ENCODE peak calls at places on chromosomes 7 and 10, in five cellular contexts. K is activated CD4-positive, alpha-beta T cell treated with anti-CD3 and anti-CD28 coated beads, Interleukin-2, amount 50 U/mL, for 48 hours; T is iPS-NIHi11; S is GF-D8; H is NCI-H69. W is an unnamed sample.

GRCh38 chr7:85226401-85227085 is 39.7 kb upstream of the SEMA3D start:
- DNase-seq in T (no peak), H (no peak), S (no peak), K (no peak), W (no peak)

GRCh38 chr10:110811791-110812581 is 59.7 kb upstream of the PDCD4 start:
- DNase-seq in S (no peak), K (no peak), T (no peak), H (peak), W (no peak)

GRCh38 chr7:47783456-47784240 is 164.6 kb downstream of the PKD1L1 start:
- DNase-seq in K (no peak), H (no peak), S (no peak), T (no peak), W (no peak)

GRCh38 chr10:114634607-114634974 is 23.5 kb downstream of the ABLIM1 start:
- DNase-seq in T (peak), K (no peak), S (no peak), H (peak), W (no peak)

GRCh38 chr7:81004098-81004497 is 85.2 kb upstream of the SEMA3C start:
- DNase-seq in H (no peak), T (no peak), K (no peak), S (no peak), W (no peak)

GRCh38 chr7:90857595-90857994 is 261.5 kb downstream of the CDK14 start:
- DNase-seq in H (peak), T (peak), K (no peak), S (no peak), W (no peak)

GRCh38 chr10:7434332-7434731 is 23.5 kb upstream of the SFMBT2 start:
- DNase-seq in H (no peak), S (no peak), K (no peak), T (no peak), W (no peak)

GRCh38 chr7:39896840-39897239 is 53.2 kb upstream of the CDK13 start:
- DNase-seq in K (no peak), S (no peak), T (no peak), H (peak), W (no peak)

GRCh38 chr7:155948845-155949244 is 136.6 kb upstream of the SHH start:
- DNase-seq in H (no peak), K (no peak), T (no peak), S (no peak), W (no peak)

W was measured in activated CD4-positive, alpha-beta memory T cell treated with anti-CD3 and anti-CD28 coated beads, Interleukin-2, amount 10 ng/mL, durations not matched to agents 7 days and 5 days.